ENCODE peak calls at places on chromosome 9, in eight cellular contexts. R is BE2C, M is RWPE1, T is HCT116, B is mesothelial cell of epicardium, N is right lobe of liver, Z is cardiac muscle cell, C is HFFc6. S is an unnamed sample.

GRCh38 chr9:77512876-77513275 is 135.2 kb downstream of the GNA14 start:
- DNase-seq in R (no peak), M (no peak), T (no peak), B (no peak), N (peak; percentile 66), Z (no peak), C (no peak), S (no peak)

GRCh38 chr9:95268681-95269080 is 48.8 kb downstream of the FANCC start:
- DNase-seq in R (peak; percentile 91), M (no peak), T (peak; percentile 10), B (no peak), N (peak; percentile 28), Z (peak; percentile 77), C (peak; percentile 8), S (no peak)

GRCh38 chr9:78932849-78933627 is 636.1 kb downstream of the PSAT1 start:
- DNase-seq in R (no peak), M (peak; percentile 68), T (no peak), B (no peak), N (no peak), Z (no peak), C (peak; percentile 71), S (no peak)

GRCh38 chr9:88579363-88579715 is 44.4 kb downstream of the NXNL2 start:
- DNase-seq in R (no peak), M (no peak), T (no peak), B (no peak), N (no peak), Z (no peak), C (no peak), S (no peak)

GRCh38 chr9:138066049-138066448 is 188.5 kb downstream of the CACNA1B start:
- DNase-seq in R (no peak), M (no peak), T (no peak), B (no peak), N (no peak), Z (no peak), C (no peak), S (peak; percentile 22)

GRCh38 chr9:134623408-134624066 is 18.1 kb upstream of the COL5A1 start:
- DNase-seq in R (peak; percentile 10), M (no peak), T (no peak), B (peak; percentile 14), N (no peak), Z (no peak), C (no peak), S (peak; percentile 61)

GRCh38 chr9:5113994-5114748 is 71.3 kb downstream of the INSL6 start:
- DNase-seq in R (no peak), M (no peak), T (no peak), B (no peak), N (no peak), Z (no peak), C (no peak), S (no peak)

GRCh38 chr9:121776739-121777637 is 125.6 kb downstream of the DAB2IP start:
- DNase-seq in R (no peak), M (no peak), T (no peak), B (no peak), N (no peak), Z (no peak), C (no peak), S (no peak)

GRCh38 chr9:113602126-113603119 is 138.9 kb downstream of the RGS3 start:
- DNase-seq in R (peak; percentile 79), M (peak; percentile 93), T (peak; percentile 53), B (no peak), N (peak; percentile 80), Z (no peak), C (peak; percentile 74), S (no peak)

GRCh38 chr9:123940721-123941534 is 11.0 kb upstream of the DENND1A start:
- DNase-seq in R (no peak), M (no peak), T (no peak), B (no peak), N (no peak), Z (no peak), C (no peak), S (no peak)

GRCh38 chr9:133323211-133323610 is 12.8 kb downstream of the SURF6 start:
- DNase-seq in R (no peak), M (no peak), T (no peak), B (no peak), N (no peak), Z (no peak), C (no peak), S (no peak)

GRCh38 chr9:68705636-68706578 is 867 bp downstream of the PIP5K1B start:
- DNase-seq in R (no peak), M (no peak), T (no peak), B (no peak), N (peak; percentile 19), Z (peak; percentile 35), C (no peak), S (no peak)

GRCh38 chr9:81083821-81084512 is 605.4 kb downstream of the TLE1 start:
- DNase-seq in R (no peak), M (peak; percentile 42), T (no peak), B (no peak), N (no peak), Z (no peak), C (peak; percentile 21), S (no peak)

GRCh38 chr9:107007981-107008380 is 145.0 kb downstream of the ZNF462 start:
- DNase-seq in R (no peak), M (no peak), T (no peak), B (no peak), N (no peak), Z (no peak), C (no peak), S (no peak)

GRCh38 chr9:37172511-37172910 is 52.1 kb downstream of the ZCCHC7 start:
- DNase-seq in R (no peak), M (no peak), T (no peak), B (no peak), N (no peak), Z (no peak), C (no peak), S (no peak)

GRCh38 chr9:37179576-37179975 is 59.2 kb downstream of the ZCCHC7 start:
- DNase-seq in R (no peak), M (no peak), T (no peak), B (no peak), N (no peak), Z (no peak), C (no peak), S (no peak)

GRCh38 chr9:37180138-37180537 is 59.8 kb downstream of the ZCCHC7 start:
- DNase-seq in R (no peak), M (no peak), T (no peak), B (no peak), N (no peak), Z (no peak), C (no peak), S (no peak)

GRCh38 chr9:37178742-37179141 is 58.4 kb downstream of the ZCCHC7 start:
- DNase-seq in R (no peak), M (no peak), T (no peak), B (no peak), N (no peak), Z (no peak), C (no peak), S (no peak)

DNA sequence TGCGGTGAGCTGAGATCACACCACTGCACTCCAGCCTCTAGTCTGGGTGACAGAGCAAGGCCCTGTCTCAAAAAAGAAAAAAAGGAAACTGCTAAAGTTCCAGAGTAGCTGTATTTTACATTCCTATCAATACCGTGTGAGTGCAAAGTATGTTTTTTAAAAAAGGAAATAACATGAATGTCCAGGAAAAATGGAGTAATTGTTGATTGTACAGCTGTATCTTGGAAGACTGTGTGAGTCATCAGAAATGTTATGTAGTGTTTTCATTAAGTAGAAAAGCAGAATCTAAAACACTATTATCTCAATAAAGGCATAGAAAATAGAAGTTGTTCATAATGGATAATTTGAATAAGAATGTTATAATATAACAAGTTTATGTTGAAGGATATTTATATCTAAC is 53.9 kb downstream of the ZCCHC7 start:
- DNase-seq in R (no peak), M (no peak), T (no peak), B (no peak), N (no peak), Z (no peak), C (no peak), S (no peak)
- TF ChIP-seq CTCF in R (no peak), M (no peak), T (no peak), B (no peak), N (no peak), Z (no peak), C (no peak), S (no peak)

DNA sequence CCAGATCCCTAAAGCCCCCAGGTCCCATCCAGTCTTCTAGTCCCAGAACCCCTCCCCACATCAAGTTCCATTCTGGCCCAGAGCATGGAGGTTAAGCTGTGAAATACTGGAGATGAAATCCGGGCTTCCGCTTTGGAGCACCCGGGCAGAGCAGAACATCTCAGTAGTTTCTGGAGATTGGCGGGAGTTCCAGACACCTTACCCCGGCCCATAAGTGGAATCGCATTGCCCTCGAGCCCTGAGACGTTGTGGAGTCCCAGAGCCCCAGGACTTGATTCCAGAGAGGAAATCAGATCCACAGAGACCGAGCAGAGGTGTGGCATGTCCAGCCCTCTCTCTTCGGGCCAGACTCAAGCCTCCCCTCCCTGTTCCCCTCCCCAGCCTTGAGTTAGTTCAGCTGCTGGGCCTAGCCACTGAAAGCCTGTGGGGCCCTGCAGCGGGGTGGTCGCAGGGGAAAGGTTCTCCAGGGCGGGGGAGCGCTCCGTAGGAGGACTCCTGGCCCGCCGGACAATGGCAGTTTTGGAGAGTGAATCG is 937 bp upstream of the PAX5 start:
- DNase-seq in R (no peak), M (no peak), T (no peak), B (no peak), N (no peak), Z (no peak), C (no peak), S (no peak)
- TF ChIP-seq CTCF in R (no peak), M (no peak), T (no peak), B (no peak), N (no peak), Z (no peak), C (no peak), S (peak; percentile 23)

GRCh38 chr9:24832307-24832706 is 286.6 kb upstream of the IZUMO3 start:
- DNase-seq in R (peak; percentile 46), M (peak; percentile 3), T (no peak), B (no peak), N (no peak), Z (peak; percentile 51), C (no peak), S (no peak)
- TF ChIP-seq CTCF in R (peak; percentile 68), M (no peak), T (peak; percentile 18), B (peak; percentile 55), N (peak; percentile 20), Z (no peak), C (peak; percentile 58), S (peak; percentile 72)

GRCh38 chr9:34797367-34797766 is 87.4 kb upstream of the CCL21 start:
- DNase-seq in R (no peak), M (no peak), T (no peak), B (no peak), N (no peak), Z (no peak), C (no peak), S (no peak)
- TF ChIP-seq CTCF in R (no peak), M (no peak), T (no peak), B (no peak), N (no peak), Z (no peak), C (no peak), S (no peak)